ENCODE peak calls at places on chromosomes 4 and X, in six cellular contexts. S is uterus, E is fibroblast of pulmonary artery, K is astrocyte, W is stomach, D is left lung. C is an unnamed sample.

GRCh38 chrX:44314259-44314734 is 29.2 kb downstream of the EFHC2 start:
- DNase-seq in S (no peak), E (peak; percentile 76), K (peak; percentile 57), W (peak; percentile 29), D (no peak), C (no peak)

GRCh38 chr4:144562019-144562740 is 83.8 kb upstream of the HHIP start:
- DNase-seq in S (no peak), E (peak; percentile 20), K (no peak), W (no peak), D (no peak), C (no peak)

GRCh38 chrX:20029728-20030127 is 38.9 kb upstream of the BCLAF3 start:
- DNase-seq in S (no peak), E (no peak), K (no peak), W (peak; percentile 70), D (no peak), C (no peak)

GRCh38 chrX:24260827-24261550 is 52.9 kb downstream of the SUPT20HL2 start:
- DNase-seq in S (peak; percentile 43), E (peak; percentile 62), K (peak; percentile 31), W (no peak), D (peak; percentile 70), C (no peak)

GRCh38 chrX:44903107-44903506 is 30.1 kb downstream of the KDM6A start:
- DNase-seq in S (no peak), E (peak; percentile 54), K (peak; percentile 82), W (no peak), D (no peak), C (no peak)

GRCh38 chr4:122010610-122011009 is 58.8 kb upstream of the TRPC3 start:
- DNase-seq in S (no peak), E (peak; percentile 20), K (peak; percentile 82), W (no peak), D (no peak), C (no peak)

GRCh38 chr4:55184600-55185523 is 59.5 kb upstream of the KDR start:
- DNase-seq in S (peak; percentile 42), E (peak; percentile 72), K (peak; percentile 60), W (peak; percentile 29), D (no peak), C (no peak)

GRCh38 chr4:1693131-1693896 is 9.2 kb upstream of the FAM53A start:
- DNase-seq in S (peak; percentile 55), E (peak; percentile 84), K (peak; percentile 51), W (peak; percentile 80), D (peak; percentile 82), C (no peak)

GRCh38 chrX:74656079-74656745 is 41.8 kb upstream of the RLIM start:
- DNase-seq in S (no peak), E (peak; percentile 0), K (peak; percentile 16), W (no peak), D (no peak), C (no peak)

GRCh38 chr4:3663791-3664190 is 102.4 kb upstream of the ADRA2C start:
- DNase-seq in S (no peak), E (no peak), K (no peak), W (no peak), D (no peak), C (no peak)
- TF ChIP-seq CTCF in S (no peak), E (no peak), K (no peak), W (no peak), D (no peak), C (no peak)

DNA sequence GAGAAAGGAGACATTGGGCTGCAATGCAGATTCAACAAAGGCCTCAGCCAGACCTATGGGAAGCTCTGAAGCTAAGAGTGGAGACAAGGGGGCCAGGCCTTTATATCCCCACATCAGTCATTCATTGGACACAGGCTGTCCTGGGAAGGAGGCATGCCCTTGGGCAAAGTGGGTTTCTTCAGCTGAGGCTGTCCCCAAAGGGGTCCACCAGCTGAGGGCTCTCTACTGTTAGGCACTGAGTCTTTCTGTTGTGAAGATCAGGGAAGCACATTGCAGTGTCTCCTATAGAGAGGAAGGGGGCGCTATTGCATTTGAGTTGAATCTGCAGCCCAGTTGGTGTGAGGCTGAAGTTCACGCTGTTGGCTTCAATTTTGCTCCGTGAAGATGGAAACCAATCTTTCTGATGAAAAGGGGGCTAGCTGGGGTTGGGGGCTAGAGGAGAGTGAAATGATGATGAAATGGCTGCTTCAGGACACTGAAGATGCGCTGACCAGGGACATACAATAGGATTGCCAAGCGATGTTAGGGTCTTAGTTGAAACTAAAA is 48.0 kb downstream of the SLC25A5 start:
- DNase-seq in S (no peak), E (peak; percentile 78), K (peak; percentile 18), W (no peak), D (no peak), C (no peak)
- TF ChIP-seq CTCF in S (peak; percentile 64), E (peak; percentile 79), K (peak; percentile 60), W (no peak), D (peak; percentile 71), C (peak; percentile 81)

GRCh38 chr4:156109943-156110925 is 156.6 kb upstream of the CTSO start:
- DNase-seq in S (peak; percentile 52), E (peak; percentile 69), K (peak; percentile 18), W (no peak), D (no peak), C (no peak)
- TF ChIP-seq CTCF in S (no peak), E (peak; percentile 43), K (peak; percentile 18), W (no peak), D (no peak), C (peak; percentile 20)

GRCh38 chr4:7852568-7853185 is 87.0 kb downstream of the AFAP1 start:
- DNase-seq in S (no peak), E (peak; percentile 55), K (peak; percentile 94), W (no peak), D (no peak), C (no peak)

GRCh38 chr4:7853271-7853670 is 86.4 kb downstream of the AFAP1 start:
- DNase-seq in S (no peak), E (no peak), K (no peak), W (no peak), D (no peak), C (no peak)

GRCh38 chr4:7854211-7854610 is 85.5 kb downstream of the AFAP1 start:
- DNase-seq in S (no peak), E (no peak), K (no peak), W (no peak), D (no peak), C (no peak)

GRCh38 chr4:7847206-7847605 is 92.5 kb downstream of the AFAP1 start:
- DNase-seq in S (no peak), E (no peak), K (no peak), W (no peak), D (no peak), C (no peak)

DNA sequence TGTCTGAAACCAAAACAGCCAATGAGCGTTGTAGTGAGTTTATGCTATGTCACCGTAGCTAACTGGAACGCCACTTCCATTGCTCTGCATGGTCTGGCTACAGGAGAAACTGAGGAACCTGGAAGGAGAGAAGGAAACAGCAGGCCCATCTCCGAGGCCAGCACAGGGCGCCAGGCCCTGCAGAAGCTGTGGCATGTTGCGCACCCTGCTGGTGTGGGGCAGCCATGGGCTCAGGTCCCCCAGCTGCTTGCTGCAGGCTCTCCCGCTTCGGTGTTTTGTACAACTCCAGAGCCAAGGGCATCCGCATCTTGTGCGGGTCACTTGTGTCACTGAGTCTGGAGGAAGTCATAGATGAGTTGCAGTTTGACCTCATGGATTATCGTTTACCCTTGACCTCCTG is 89.2 kb downstream of the AFAP1 start:
- DNase-seq in S (no peak), E (no peak), K (no peak), W (no peak), D (no peak), C (no peak)
- TF ChIP-seq CTCF in S (no peak), E (no peak), K (no peak), W (no peak), D (no peak), C (no peak)

GRCh38 chrX:85109235-85109634 is 105.6 kb downstream of the APOOL start:
- DNase-seq in S (no peak), E (peak; percentile 12), K (no peak), W (no peak), D (no peak), C (no peak)
- TF ChIP-seq CTCF in S (no peak), E (peak; percentile 40), K (no peak), W (no peak), D (no peak), C (peak; percentile 67)

GRCh38 chr4:185592845-185593488 is 57.7 kb upstream of the PDLIM3 start:
- DNase-seq in S (no peak), E (peak; percentile 65), K (no peak), W (no peak), D (no peak), C (no peak)

GRCh38 chr4:185590982-185591381 is 55.7 kb upstream of the PDLIM3 start:
- DNase-seq in S (no peak), E (peak; percentile 23), K (no peak), W (no peak), D (no peak), C (no peak)

GRCh38 chr4:185589067-185589844 is 53.9 kb upstream of the PDLIM3 start:
- DNase-seq in S (no peak), E (peak; percentile 77), K (peak; percentile 97), W (no peak), D (no peak), C (no peak)

GRCh38 chr4:185592438-185592837 is 57.1 kb upstream of the PDLIM3 start:
- DNase-seq in S (no peak), E (no peak), K (no peak), W (no peak), D (no peak), C (no peak)

DNA sequence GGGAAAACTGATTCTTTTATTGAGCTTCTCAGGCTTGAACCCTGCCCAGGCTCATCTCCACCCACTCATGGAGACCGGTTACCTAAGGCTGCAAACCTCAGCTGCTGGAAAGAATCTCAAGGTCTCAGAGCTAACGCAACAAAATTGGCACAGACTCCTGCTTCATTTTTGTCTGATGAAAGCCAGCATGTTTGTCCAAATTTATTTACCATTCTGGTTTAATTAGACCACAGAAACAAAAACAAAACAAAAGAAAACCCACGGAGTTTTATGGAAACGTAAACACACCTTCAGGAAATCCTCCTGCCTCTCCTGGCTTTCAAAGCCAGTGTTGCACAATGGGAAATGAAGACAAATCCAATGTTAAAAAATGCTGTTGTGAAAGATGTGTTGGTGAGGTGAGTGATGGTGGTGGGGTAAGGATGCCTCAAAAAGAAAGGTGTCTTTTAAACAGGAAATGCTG is 56.4 kb upstream of the PDLIM3 start:
- DNase-seq in S (no peak), E (peak; percentile 80), K (peak; percentile 61), W (no peak), D (no peak), C (no peak)
- TF ChIP-seq CTCF in S (no peak), E (no peak), K (no peak), W (no peak), D (no peak), C (no peak)

DNA sequence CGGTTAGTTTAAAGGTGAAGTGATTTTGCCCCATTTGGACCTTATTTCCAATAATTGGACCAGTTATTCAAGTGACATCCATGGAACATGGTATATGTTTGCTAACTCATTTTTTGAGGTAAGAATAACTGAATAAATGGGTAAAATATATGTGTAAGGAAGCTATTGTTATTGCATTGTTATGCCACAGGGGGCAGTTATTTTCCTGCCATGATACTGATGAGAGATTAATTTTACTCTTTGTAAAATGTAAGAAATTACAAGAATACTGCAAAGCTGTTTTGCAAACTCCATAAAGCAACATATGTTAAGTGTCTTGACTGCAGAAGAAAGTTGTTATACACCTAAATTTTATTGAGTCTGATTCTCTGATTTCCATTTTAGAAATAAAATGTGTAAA is 114.0 kb downstream of the IL1RAPL1 start:
- DNase-seq in S (no peak), E (peak; percentile 2), K (no peak), W (no peak), D (no peak), C (no peak)
- TF ChIP-seq CTCF in S (no peak), E (peak; percentile 16), K (peak; percentile 15), W (no peak), D (no peak), C (peak; percentile 33)

C was measured in chondrocyte.